ENCODE peak calls at places on chromosomes 5 and 9, in six cellular contexts. W, L, B, Y, E and H are unnamed samples.

GRCh38 chr9:105413486-105414068 is 34.3 kb upstream of the FSD1L start:
- DNase-seq in W (peak), L (peak), B (peak), Y (peak), E (peak), H (no peak)

GRCh38 chr5:106019271-106019670 is 1651.5 kb downstream of the EFNA5 start:
- DNase-seq in W (no peak), L (peak), B (no peak), Y (no peak), E (peak), H (no peak)

GRCh38 chr9:131728961-131729360 is 10.9 kb downstream of the RAPGEF1 start:
- DNase-seq in W (no peak), L (no peak), B (no peak), Y (no peak), E (no peak), H (no peak)

GRCh38 chr9:34047864-34048729 is 590 bp downstream of the UBAP2 start:
- DNase-seq in W (peak), L (no peak), B (peak), Y (no peak), E (peak), H (no peak)

GRCh38 chr5:103119067-103119764 is 722 bp downstream of the GIN1 start:
- DNase-seq in W (no peak), L (peak), B (no peak), Y (no peak), E (peak), H (no peak)

GRCh38 chr9:93683331-93684134 is 107.1 kb downstream of the PHF2 start:
- DNase-seq in W (no peak), L (no peak), B (peak), Y (no peak), E (no peak), H (peak)

GRCh38 chr9:92278117-92278516 is 15.4 kb downstream of the IARS1 start:
- DNase-seq in W (peak), L (no peak), B (no peak), Y (no peak), E (peak), H (no peak)

GRCh38 chr9:23707249-23707648 is 118.8 kb downstream of the ELAVL2 start:
- DNase-seq in W (no peak), L (no peak), B (no peak), Y (no peak), E (no peak), H (no peak)

GRCh38 chr5:14244721-14245518 is 101.8 kb downstream of the TRIO start:
- DNase-seq in W (no peak), L (peak), B (no peak), Y (no peak), E (peak), H (no peak)

GRCh38 chr5:116573279-116573616 is 1.4 kb downstream of the SEMA6A start:
- DNase-seq in W (peak), L (no peak), B (peak), Y (no peak), E (peak), H (peak)

GRCh38 chr9:37329576-37329975 is 92.9 kb upstream of the GRHPR start:
- DNase-seq in W (peak), L (peak), B (no peak), Y (no peak), E (peak), H (no peak)

GRCh38 chr9:95073918-95074317 is 243.6 kb downstream of the FANCC start:
- DNase-seq in W (no peak), L (no peak), B (no peak), Y (no peak), E (no peak), H (no peak)

GRCh38 chr9:121819511-121820231 is 168.2 kb downstream of the DAB2IP start:
- DNase-seq in W (no peak), L (peak), B (no peak), Y (peak), E (peak), H (no peak)

GRCh38 chr5:134523543-134524136 is 1.8 kb upstream of the JADE2 start:
- DNase-seq in W (no peak), L (peak), B (no peak), Y (no peak), E (peak), H (no peak)

GRCh38 chr5:139637438-139638089 is 10.6 kb upstream of the CXXC5 start:
- DNase-seq in W (peak), L (peak), B (peak), Y (no peak), E (peak), H (peak)

GRCh38 chr5:139635606-139636206 is 12.4 kb upstream of the CXXC5 start:
- DNase-seq in W (peak), L (peak), B (peak), Y (no peak), E (peak), H (peak)

GRCh38 chr5:139636207-139636792 is 11.8 kb upstream of the CXXC5 start:
- DNase-seq in W (peak), L (no peak), B (peak), Y (no peak), E (no peak), H (peak)

GRCh38 chr5:139638090-139638735 is 9.9 kb upstream of the CXXC5 start:
- DNase-seq in W (no peak), L (peak), B (peak), Y (no peak), E (peak), H (peak)

DNA sequence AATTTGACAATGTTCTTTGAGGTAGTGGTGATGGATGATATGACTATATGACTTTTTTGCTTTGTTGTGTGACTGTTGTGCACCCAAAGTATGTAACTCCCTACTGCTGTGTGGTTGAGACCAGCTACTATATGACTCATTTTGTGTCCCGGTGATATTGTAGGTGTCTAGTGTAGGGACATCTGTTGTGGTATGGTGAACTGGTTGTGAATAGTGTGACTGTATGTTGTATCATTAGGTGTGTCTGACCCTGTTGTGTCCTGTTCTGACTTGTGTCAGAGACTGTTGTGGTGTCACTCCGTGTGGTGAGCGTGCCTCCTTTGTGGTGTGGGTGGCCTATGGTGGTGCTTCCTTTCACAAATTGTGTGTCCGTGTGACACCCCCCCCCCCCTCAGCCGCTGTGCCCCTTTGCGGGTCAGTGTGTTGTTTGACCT is 11.2 kb upstream of the CXXC5 start:
- DNase-seq in W (peak), L (no peak), B (no peak), Y (no peak), E (peak), H (no peak)
- H3K9ac ChIP-seq in W (no peak), L (no peak), B (peak), Y (no peak), E (peak), H (peak)

GRCh38 chr5:146032911-146033310 is 72.5 kb downstream of the PLAC8L1 start:
- DNase-seq in W (no peak), L (no peak), B (no peak), Y (no peak), E (no peak), H (no peak)
- H3K4me3 ChIP-seq in W (no peak), L (no peak), B (no peak), Y (no peak), E (no peak), H (no peak)

DNA sequence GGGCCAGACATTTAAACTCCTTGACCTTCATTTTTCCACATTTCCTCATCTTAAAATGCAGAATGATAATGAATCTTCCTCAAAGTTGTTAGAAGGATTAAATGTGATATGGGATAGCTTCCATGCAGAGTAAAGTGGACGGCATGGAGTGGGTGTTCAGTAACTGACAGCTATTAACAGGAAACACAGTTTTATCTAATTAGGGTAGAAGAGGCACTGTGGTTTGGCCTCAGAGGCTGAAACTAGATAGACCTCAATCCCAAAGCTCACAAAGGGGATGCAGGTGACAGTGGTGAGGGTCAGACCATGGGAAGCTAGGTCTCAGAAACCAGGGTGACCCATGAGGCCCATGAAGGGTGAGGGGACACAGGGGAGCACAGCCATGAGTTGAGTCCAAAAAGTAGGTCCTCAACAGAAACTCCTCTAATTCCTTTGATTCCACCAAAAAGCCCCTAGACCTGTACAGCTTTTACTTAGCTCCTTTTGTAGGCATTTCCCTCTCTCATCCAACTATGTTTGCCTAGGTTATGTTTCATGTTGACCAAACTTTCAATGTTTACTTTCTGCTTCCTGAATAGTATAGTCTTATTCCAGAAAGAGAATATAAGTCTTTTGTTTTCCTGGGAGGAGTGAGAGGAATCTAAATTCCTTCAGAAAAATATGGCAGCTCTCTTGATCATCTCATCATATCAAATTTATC is 27.9 kb upstream of the GLDC start:
- DNase-seq in W (no peak), L (no peak), B (no peak), Y (no peak), E (no peak), H (no peak)
- H3K9ac ChIP-seq in W (no peak), L (no peak), B (no peak), Y (no peak), E (no peak), H (no peak)

GRCh38 chr5:50710838-50711237 is 44.4 kb downstream of the PARP8 start:
- DNase-seq in W (no peak), L (no peak), B (no peak), Y (no peak), E (no peak), H (no peak)
- H3K4me3 ChIP-seq in W (no peak), L (no peak), B (no peak), Y (no peak), E (no peak), H (peak)

GRCh38 chr9:123927625-123928308 is 2.2 kb downstream of the DENND1A start:
- DNase-seq in W (no peak), L (peak), B (peak), Y (no peak), E (peak), H (no peak)
- H3K9ac ChIP-seq in W (no peak), L (no peak), B (no peak), Y (no peak), E (no peak), H (no peak)

DNA sequence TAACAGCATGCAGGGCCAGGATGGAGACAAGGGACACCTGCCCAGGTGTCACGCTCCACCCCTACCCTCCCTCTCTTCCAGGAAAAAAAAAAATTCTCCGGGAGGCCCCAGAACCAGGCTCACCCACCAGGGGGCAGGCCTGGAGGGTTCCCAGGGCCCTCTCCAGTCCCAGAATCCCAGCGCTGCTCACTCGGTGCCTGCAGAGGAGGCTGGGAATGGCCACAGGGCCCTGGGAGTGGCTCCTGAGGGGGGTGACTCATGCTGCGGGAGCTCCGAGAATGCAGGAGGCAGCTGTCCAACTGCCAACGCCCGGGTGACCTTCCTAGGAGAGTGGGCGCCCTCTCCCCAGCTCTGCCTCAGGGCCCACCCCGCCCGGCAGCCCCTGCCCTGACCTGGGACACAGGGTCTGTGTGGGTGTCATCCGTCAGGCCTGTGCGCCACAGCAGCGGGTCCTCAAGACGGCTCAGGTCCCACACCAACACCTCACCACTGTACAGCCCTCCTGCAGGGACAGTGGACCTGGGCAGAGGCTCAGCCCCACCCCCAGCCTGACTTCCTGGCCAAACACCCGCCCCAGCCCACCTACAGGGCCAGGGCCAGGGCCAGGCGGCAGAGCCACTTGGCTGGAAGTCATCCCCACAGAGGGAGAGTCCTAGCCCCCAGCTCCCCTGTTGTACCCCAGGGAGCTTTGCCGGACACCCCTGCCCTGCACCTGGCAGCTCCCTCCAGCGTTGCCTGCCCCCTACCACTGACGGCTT is 21.2 kb downstream of the DYNC2I2 start:
- DNase-seq in W (peak), L (peak), B (peak), Y (peak), E (peak), H (peak)
- H3K4me3 ChIP-seq in W (peak), L (no peak), B (no peak), Y (no peak), E (peak), H (peak)

DNA sequence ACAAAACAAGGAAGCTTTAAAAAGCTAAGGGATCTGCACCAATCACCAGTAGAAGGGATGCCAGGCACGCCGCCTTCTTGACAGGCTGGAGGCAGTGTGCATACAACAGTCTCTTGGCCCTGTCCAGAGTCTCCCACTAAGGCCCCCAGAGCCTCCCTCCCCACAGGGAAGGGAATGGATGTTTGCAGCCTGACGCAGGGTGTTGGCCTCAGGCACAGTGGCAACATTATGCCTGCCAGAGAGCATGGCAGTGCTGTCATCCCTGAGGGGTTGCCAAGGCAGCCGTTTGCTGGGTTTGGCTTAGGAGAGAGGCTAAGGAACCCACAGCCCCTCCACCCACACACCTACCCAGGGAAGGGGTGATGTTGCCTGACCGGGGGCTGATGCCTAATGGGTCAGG is 4.8 kb downstream of the HBEGF start:
- DNase-seq in W (peak), L (no peak), B (no peak), Y (no peak), E (no peak), H (no peak)
- H3K9ac ChIP-seq in W (no peak), L (no peak), B (no peak), Y (no peak), E (no peak), H (no peak)

GRCh38 chr9:87798276-87798833 is 72.4 kb downstream of the CTSL start:
- DNase-seq in W (no peak), L (no peak), B (no peak), Y (no peak), E (no peak), H (no peak)

GRCh38 chr9:87792831-87793288 is 66.9 kb downstream of the CTSL start:
- DNase-seq in W (peak), L (peak), B (peak), Y (no peak), E (peak), H (peak)

GRCh38 chr9:87796232-87796631 is 70.3 kb downstream of the CTSL start:
- DNase-seq in W (no peak), L (no peak), B (no peak), Y (no peak), E (no peak), H (no peak)

GRCh38 chr9:87795178-87795577 is 69.3 kb downstream of the CTSL start:
- DNase-seq in W (no peak), L (no peak), B (no peak), Y (no peak), E (no peak), H (no peak)

GRCh38 chr9:87793292-87793691 is 67.4 kb downstream of the CTSL start:
- DNase-seq in W (peak), L (peak), B (no peak), Y (no peak), E (peak), H (no peak)
- H3K4me3 ChIP-seq in W (no peak), L (no peak), B (no peak), Y (no peak), E (peak), H (no peak)